ENCODE peak calls at places on chromosomes 13 and 19, in six cellular contexts. E is cardiac muscle cell, M is HFFc6, H is fibroblast of mammary gland, S is mammary epithelial cell, I is A549. B is an unnamed sample.

GRCh38 chr19:5171711-5172110 is 168.9 kb downstream of the PTPRS start:
- DNase-seq in E (no peak), M (no peak), H (no peak), S (no peak), I (no peak), B (no peak)

GRCh38 chr19:39104104-39104708 is 20.0 kb downstream of the ACP7 start:
- DNase-seq in E (no peak), M (no peak), H (no peak), S (no peak), I (no peak), B (no peak)

GRCh38 chr19:29855087-29855486 is 43.3 kb downstream of the CCNE1 start:
- DNase-seq in E (no peak), M (no peak), H (no peak), S (no peak), I (no peak), B (no peak)

GRCh38 chr19:46787331-46788100 is 878 bp downstream of the SLC1A5 start:
- DNase-seq in E (peak; percentile 65), M (peak; percentile 57), H (peak; percentile 68), S (peak; percentile 59), I (peak; percentile 86), B (peak; percentile 75)

GRCh38 chr13:79398915-79399314 is 7.1 kb downstream of the RBM26 start:
- DNase-seq in E (no peak), M (peak; percentile 28), H (peak; percentile 54), S (peak; percentile 64), I (no peak), B (peak; percentile 26)

GRCh38 chr19:10431943-10432735 is 11.8 kb downstream of the PDE4A start:
- DNase-seq in E (peak; percentile 55), M (no peak), H (no peak), S (no peak), I (no peak), B (no peak)

GRCh38 chr13:48437381-48437780 is 24.5 kb upstream of the LPAR6 start:
- DNase-seq in E (peak; percentile 51), M (no peak), H (peak; percentile 76), S (no peak), I (no peak), B (peak; percentile 44)

GRCh38 chr19:18051887-18052286 is 34.8 kb downstream of the IL12RB1 start:
- DNase-seq in E (no peak), M (no peak), H (no peak), S (no peak), I (no peak), B (no peak)

GRCh38 chr13:113990321-113990837 is 16.5 kb upstream of the C13orf46 start:
- DNase-seq in E (no peak), M (no peak), H (no peak), S (no peak), I (no peak), B (no peak)

GRCh38 chr19:56333506-56333905 is 18.9 kb upstream of the ZSCAN5A start:
- DNase-seq in E (peak; percentile 13), M (peak; percentile 63), H (peak; percentile 59), S (peak; percentile 40), I (peak; percentile 43), B (peak; percentile 62)

GRCh38 chr19:46892252-46893179 is 31.7 kb downstream of the ARHGAP35 start:
- DNase-seq in E (no peak), M (no peak), H (no peak), S (no peak), I (no peak), B (no peak)

GRCh38 chr13:49812806-49813205 is 20.3 kb upstream of the KPNA3 start:
- DNase-seq in E (no peak), M (no peak), H (no peak), S (no peak), I (no peak), B (no peak)

GRCh38 chr13:30034448-30034795 is 184.0 kb upstream of the UBL3 start:
- DNase-seq in E (no peak), M (no peak), H (peak; percentile 71), S (no peak), I (no peak), B (no peak)

GRCh38 chr13:50200988-50201387 is 185.7 kb downstream of the KCNRG start:
- DNase-seq in E (peak; percentile 56), M (no peak), H (no peak), S (no peak), I (no peak), B (no peak)

GRCh38 chr13:105165449-105166125 is 1369.9 kb downstream of the EFNB2 start:
- DNase-seq in E (no peak), M (no peak), H (no peak), S (no peak), I (no peak), B (peak; percentile 3)

GRCh38 chr19:6076675-6077463 is 33.4 kb downstream of the RFX2 start:
- DNase-seq in E (no peak), M (peak; percentile 96), H (peak; percentile 93), S (peak; percentile 76), I (no peak), B (peak; percentile 82)

GRCh38 chr13:20671789-20672188 is 31.7 kb upstream of the IL17D start:
- DNase-seq in E (no peak), M (no peak), H (no peak), S (no peak), I (no peak), B (no peak)

GRCh38 chr13:76189882-76190519 is 553.9 kb downstream of the LMO7 start:
- DNase-seq in E (no peak), M (no peak), H (no peak), S (no peak), I (no peak), B (no peak)

GRCh38 chr19:57934820-57935665 is at the start of gene ZNF418:
- DNase-seq in E (peak; percentile 89), M (peak; percentile 35), H (peak; percentile 87), S (peak; percentile 85), I (peak; percentile 19), B (no peak)

GRCh38 chr13:58960909-58961308 is 1202.8 kb downstream of the DIAPH3 start:
- DNase-seq in E (peak; percentile 19), M (no peak), H (peak; percentile 1), S (no peak), I (no peak), B (peak; percentile 14)

DNA sequence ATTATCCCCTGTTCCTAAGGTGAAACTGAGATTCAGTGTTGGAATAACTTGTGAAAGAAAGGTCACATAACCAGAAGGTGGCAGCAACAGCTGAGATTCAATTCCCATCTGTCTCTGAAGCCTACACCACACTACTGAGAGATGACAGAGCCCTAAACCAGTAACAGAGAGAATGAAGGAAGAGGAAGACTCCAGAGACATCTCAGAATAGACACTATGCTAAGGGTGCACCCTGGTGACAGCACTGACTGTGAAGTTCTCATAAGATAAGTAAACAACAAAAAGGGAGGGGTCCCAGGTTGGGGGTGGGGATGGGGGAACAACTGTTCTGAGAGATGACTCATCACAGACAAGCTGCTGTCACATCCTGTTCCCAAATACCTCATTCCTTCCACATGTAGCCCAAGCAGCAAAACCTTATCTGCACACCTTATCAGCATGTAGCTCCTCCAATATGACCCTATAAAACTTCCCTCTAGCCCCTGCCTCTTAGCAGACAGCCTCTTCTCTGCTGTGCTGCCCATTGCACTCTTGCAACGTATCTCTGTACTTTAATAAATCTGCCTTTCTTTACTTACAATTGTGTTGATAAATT is 46.5 kb downstream of the UTP14C start:
- DNase-seq in E (no peak), M (peak; percentile 42), H (peak; percentile 45), S (peak; percentile 46), I (no peak), B (peak; percentile 18)
- TF ChIP-seq CTCF in E (peak; percentile 30), M (peak; percentile 63), H (peak; percentile 24), S (peak; percentile 50), I (no peak), B (no peak)

DNA sequence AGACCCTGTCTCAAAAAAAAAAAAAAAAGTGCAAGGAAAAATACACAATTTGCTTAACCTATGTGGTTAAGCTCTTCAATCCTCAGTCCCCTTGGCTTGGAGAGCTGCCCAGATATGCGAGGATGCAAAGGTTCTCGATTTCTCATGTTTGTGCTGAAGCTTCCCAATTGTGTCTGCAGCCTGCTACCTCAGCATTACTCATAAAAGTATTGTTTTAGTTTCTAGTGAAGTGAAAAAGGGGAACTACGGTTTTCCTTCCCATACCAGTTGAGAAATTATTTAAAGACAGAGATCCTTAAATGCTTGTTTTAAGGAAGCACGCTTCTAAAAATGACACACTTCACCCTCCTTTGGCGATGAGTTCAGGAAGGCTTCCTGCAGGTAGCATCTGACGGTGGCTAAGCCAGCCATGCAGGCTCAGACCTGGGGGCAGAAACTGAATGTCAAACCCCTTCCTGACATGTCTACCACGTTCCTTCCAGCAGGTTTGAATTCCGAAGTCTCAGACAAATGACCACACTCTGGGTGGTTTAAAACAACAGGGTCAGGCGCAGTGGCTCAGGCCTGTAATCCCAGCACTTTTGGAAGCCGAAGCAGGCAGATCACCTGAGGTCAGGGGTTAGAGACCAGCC is 47.9 kb downstream of the RUBCNL start:
- DNase-seq in E (no peak), M (peak; percentile 13), H (peak; percentile 88), S (peak; percentile 83), I (no peak), B (peak; percentile 90)
- TF ChIP-seq CTCF in E (no peak), M (no peak), H (no peak), S (no peak), I (no peak), B (no peak)

GRCh38 chr19:12782424-12783225 is 7.3 kb upstream of the HOOK2 start:
- DNase-seq in E (peak; percentile 70), M (no peak), H (peak; percentile 82), S (peak; percentile 59), I (no peak), B (peak; percentile 72)
- TF ChIP-seq CTCF in E (no peak), M (peak; percentile 44), H (no peak), S (peak; percentile 14), I (no peak), B (no peak)

GRCh38 chr19:7463575-7463974 is 25.3 kb downstream of the PEX11G start:
- DNase-seq in E (no peak), M (no peak), H (no peak), S (no peak), I (no peak), B (no peak)

GRCh38 chr19:7458675-7459074 is 30.2 kb downstream of the PEX11G start:
- DNase-seq in E (no peak), M (no peak), H (no peak), S (no peak), I (no peak), B (no peak)

GRCh38 chr19:7460562-7460966 is 28.3 kb downstream of the PEX11G start:
- DNase-seq in E (no peak), M (no peak), H (no peak), S (no peak), I (no peak), B (peak; percentile 73)

GRCh38 chr19:7459773-7460172 is 29.1 kb downstream of the PEX11G start:
- DNase-seq in E (no peak), M (no peak), H (no peak), S (no peak), I (no peak), B (no peak)

DNA sequence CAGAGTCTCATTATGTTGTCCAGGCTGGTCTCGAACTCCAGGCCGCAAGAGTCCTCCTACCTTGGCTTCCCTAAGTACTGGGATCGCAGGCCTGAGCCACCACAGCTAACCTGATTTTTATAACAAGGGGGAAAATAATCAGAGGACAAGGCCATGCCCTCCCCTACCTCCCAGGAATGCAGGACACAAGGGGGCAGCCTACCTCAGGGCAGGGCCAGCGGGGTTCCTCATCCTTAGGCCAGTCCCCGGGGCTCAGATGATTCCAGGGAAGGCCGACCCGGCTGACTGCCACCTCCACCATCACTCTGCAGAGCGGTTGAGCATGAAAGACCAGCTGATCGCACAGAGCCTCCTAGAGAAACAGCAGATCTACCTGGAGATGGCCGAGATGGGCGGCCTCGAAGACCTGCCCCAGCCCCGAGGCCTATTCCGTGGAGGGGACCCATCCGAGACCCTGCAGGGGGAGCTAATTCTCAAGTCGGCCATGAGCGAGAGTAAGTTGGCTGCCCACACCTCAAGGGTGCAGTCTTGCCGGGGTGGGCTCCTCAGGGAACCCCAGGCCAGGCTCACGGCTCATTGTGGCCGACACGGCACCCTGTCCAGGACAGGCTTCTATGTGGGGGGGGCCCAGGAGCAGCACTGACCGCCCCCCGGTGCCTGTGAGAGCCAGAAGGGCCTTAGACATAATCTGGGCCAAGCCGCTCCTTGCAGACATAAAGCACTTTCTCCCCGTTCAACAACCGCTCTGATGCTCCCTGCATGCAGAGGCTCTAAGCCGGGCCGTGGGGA is 26.8 kb downstream of the PEX11G start:
- DNase-seq in E (no peak), M (no peak), H (no peak), S (no peak), I (no peak), B (no peak)
- TF ChIP-seq CTCF in E (no peak), M (peak; percentile 32), H (no peak), S (peak; percentile 27), I (no peak), B (no peak)

B was measured in MCF 10A.